ENCODE peak calls at places on chromosomes 13 and 19, in nine cellular contexts. M, L, D, U, J, P, E, A and S are unnamed samples.

GRCh38 chr13:94065741-94066140 is 413.7 kb downstream of the DCT start:
- DNase-seq in M (no peak), L (peak; percentile 31), D (peak; percentile 18), U (no peak), J (no peak), P (no peak), E (no peak), A (no peak), S (no peak)

GRCh38 chr19:10290439-10290875 is 705 bp downstream of the ICAM5 start:
- DNase-seq in M (no peak), L (no peak), D (no peak), U (peak; percentile 15), J (no peak), P (peak; percentile 36), E (no peak), A (peak; percentile 32), S (no peak)

GRCh38 chr19:41807176-41807575 is 10.8 kb downstream of the CEACAM3 start:
- DNase-seq in M (no peak), L (no peak), D (no peak), U (no peak), J (no peak), P (no peak), E (no peak), A (no peak), S (no peak)

GRCh38 chr19:48934837-48935236 is 1.3 kb downstream of the DHDH start:
- DNase-seq in M (no peak), L (no peak), D (no peak), U (no peak), J (no peak), P (no peak), E (no peak), A (no peak), S (no peak)

GRCh38 chr19:5247957-5248705 is 92.5 kb downstream of the PTPRS start:
- DNase-seq in M (no peak), L (no peak), D (no peak), U (no peak), J (no peak), P (no peak), E (no peak), A (no peak), S (no peak)

GRCh38 chr19:19672816-19673215 is 4.2 kb downstream of the ZNF101 start:
- DNase-seq in M (no peak), L (no peak), D (no peak), U (no peak), J (no peak), P (no peak), E (no peak), A (no peak), S (no peak)

GRCh38 chr19:58374200-58374599 is 6.6 kb downstream of the ZNF837 start:
- DNase-seq in M (no peak), L (peak; percentile 35), D (no peak), U (no peak), J (no peak), P (no peak), E (no peak), A (no peak), S (no peak)

GRCh38 chr13:109740121-109740520 is 46.3 kb downstream of the IRS2 start:
- DNase-seq in M (no peak), L (no peak), D (no peak), U (no peak), J (no peak), P (no peak), E (no peak), A (no peak), S (no peak)

DNA sequence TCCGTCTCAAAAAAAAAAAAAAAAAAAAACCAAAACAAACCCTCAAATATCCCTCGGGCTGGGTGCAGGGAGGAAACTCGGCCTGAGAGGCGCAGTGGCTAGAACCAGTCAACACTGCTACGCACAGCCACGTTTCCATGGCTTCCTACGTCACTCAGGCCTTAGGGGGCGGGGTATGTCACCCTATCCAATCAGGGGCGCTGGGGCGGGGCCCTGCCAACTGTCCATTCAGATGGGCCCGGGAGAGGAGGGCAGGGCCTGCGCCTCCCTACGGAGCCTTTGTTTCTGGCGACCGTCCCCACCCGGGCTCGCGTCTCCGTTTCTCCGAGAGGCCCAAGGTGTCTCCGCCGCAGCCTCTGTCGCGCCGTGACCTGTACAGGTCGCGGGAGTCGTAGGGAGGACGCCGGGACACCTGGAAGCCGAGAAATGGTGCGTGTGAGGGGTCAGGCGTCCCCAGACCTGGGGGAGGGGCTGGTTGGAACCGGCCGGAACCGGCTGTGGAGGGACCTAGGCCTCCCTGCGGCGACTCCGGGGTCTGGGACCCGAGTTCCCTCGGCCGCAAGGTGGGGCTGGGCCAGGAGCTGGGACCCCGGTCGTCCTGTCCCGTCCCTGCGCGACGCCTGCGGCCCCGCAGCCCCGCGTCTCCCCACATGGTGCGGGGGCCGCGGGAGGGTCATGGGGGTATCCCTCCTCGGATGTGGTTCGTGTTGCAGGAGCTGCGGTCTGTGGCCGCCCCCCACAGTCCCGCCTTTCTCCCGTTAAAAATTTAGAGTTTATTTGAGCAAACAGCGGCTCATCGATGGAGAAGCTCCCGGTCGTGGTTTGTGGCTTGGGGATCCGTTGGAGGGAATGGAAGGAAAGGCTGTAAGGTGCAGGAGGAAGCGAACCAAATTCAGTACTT is at the start of gene ZNF627:
- DNase-seq in M (peak; percentile 100), L (peak; percentile 99), D (peak; percentile 98), U (peak; percentile 100), J (peak; percentile 95), P (peak; percentile 96), E (peak; percentile 100), A (peak; percentile 99), S (peak; percentile 96)
- TF ChIP-seq CTCF in M (no peak), L (no peak), D (peak; percentile 26), U (peak; percentile 24), J (no peak), P (no peak), E (peak; percentile 21), A (peak; percentile 12), S (no peak)

GRCh38 chr13:105213512-105213911 is 1322.0 kb downstream of the EFNB2 start:
- DNase-seq in M (no peak), L (no peak), D (no peak), U (no peak), J (no peak), P (no peak), E (no peak), A (no peak), S (no peak)

GRCh38 chr13:105202384-105202783 is 1333.1 kb downstream of the EFNB2 start:
- DNase-seq in M (no peak), L (peak; percentile 80), D (no peak), U (no peak), J (no peak), P (peak; percentile 4), E (no peak), A (peak; percentile 73), S (no peak)

DNA sequence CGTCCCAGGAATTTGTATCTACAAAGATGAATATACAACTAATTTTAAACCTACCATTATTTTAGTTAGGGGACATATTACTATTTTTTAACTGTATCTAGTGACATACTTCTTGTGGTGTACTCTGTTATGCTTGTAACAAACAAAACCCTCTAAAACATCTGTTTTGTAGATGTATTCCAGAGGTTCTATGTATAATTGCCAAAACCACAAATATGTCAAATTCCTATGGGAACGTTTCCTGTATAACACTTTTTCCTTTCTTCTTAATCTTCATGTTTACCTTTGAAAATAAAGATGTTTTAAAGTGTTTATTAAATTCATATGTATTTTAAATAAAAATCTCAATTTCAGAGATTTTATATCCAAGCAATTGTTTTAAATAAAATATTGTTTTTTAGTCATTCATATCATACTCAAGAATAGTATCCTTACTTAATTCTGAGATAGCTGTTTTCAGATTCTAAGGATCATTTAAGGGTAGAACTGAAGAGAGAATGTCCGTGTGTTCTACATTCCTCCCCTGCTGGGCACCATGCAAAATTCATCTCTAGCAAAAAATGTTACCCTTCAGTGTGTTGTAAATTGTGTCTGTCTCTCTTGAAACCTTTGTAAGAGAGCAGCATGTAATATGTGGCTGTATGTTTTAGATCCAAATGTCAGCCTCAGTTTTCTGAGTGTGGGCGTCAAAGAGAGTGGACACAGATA is 1327.7 kb downstream of the EFNB2 start:
- DNase-seq in M (no peak), L (peak; percentile 45), D (no peak), U (no peak), J (no peak), P (no peak), E (no peak), A (no peak), S (no peak)
- TF ChIP-seq CTCF in M (no peak), L (peak; percentile 40), D (no peak), U (no peak), J (no peak), P (no peak), E (no peak), A (peak; percentile 10), S (no peak)

DNA sequence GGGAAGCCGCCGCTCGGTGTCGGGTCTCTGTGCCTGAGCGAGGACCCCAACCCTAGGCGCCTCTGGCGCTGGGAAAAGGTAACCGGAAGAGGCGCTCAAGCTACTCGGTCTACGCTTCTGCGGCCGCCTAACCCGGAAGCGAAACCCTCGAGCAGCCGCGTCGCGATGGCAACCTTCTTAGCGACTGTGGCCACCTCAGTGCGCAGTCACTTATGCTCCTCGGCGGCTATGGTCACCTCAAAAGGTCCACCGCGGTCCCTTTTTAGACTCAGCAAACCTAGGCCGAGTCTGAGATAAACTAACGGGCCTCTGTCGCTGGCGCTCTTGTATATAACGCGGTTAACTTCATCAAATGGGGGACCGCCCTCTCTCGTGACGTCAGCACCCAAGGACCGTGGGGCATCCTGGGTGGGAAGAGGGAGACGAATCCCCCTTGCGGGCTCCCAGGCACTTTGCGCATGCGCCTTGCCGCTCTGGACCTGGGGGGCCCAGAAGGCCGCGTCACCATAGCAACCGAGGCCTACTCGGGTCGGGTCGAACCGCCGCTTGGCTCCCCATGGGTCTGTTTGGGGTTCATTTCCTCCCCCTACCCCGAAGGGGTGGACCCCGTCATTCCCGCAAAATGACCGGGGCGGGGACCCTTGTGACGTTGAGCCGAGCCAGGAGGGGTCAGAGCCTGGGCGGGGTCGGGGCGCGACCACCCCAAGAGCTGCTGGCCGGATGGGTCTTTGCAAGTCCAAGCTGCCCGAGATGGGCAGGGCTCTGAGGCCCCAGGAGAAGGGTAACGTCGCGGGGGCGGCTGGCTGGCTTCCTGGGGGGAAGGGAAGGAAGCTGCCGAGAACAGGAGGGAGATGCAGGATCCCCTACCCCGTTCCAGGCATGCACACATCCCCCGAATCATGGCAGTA is at the start of gene GTF2F1:
- DNase-seq in M (peak; percentile 98), L (peak; percentile 98), D (peak; percentile 95), U (peak; percentile 93), J (peak; percentile 92), P (peak; percentile 95), E (peak; percentile 90), A (peak; percentile 97), S (peak; percentile 87)
- TF ChIP-seq CTCF in M (no peak), L (peak; percentile 43), D (peak; percentile 17), U (peak; percentile 17), J (peak; percentile 16), P (no peak), E (no peak), A (no peak), S (no peak)

GRCh38 chr19:17340302-17340870 is 3.0 kb downstream of the GTPBP3 start:
- DNase-seq in M (no peak), L (no peak), D (no peak), U (peak; percentile 88), J (no peak), P (peak; percentile 54), E (no peak), A (no peak), S (peak; percentile 47)

GRCh38 chr19:17339088-17339741 is 1.9 kb downstream of the GTPBP3 start:
- DNase-seq in M (no peak), L (no peak), D (no peak), U (no peak), J (no peak), P (peak; percentile 43), E (no peak), A (no peak), S (peak; percentile 17)

GRCh38 chr19:17341386-17341785 is 4.0 kb downstream of the GTPBP3 start:
- DNase-seq in M (no peak), L (no peak), D (no peak), U (no peak), J (no peak), P (no peak), E (no peak), A (no peak), S (no peak)

GRCh38 chr19:17341845-17342244 is 4.5 kb downstream of the GTPBP3 start:
- DNase-seq in M (no peak), L (no peak), D (no peak), U (no peak), J (no peak), P (no peak), E (no peak), A (no peak), S (no peak)

GRCh38 chr19:17340871-17341357 is 3.6 kb downstream of the GTPBP3 start:
- DNase-seq in M (no peak), L (no peak), D (no peak), U (no peak), J (no peak), P (no peak), E (no peak), A (no peak), S (no peak)
- TF ChIP-seq CTCF in M (no peak), L (no peak), D (no peak), U (no peak), J (no peak), P (no peak), E (no peak), A (no peak), S (no peak)